ENCODE peak calls at places on chromosome 12, in ten cellular contexts. T is uterus; X is H1; A is psoas muscle; V is GM23338; M is heart left ventricle; P is transverse colon; D is ovary; E is naive thymus-derived CD4-positive, alpha-beta T cell; U is iPS DF 6.9. L is an unnamed sample.

GRCh38 chr12:57837779-57838562 is 8.6 kb downstream of the CTDSP2 start:
- DNase-seq in V (peak; percentile 79), U (no peak), P (no peak), X (no peak), D (no peak), T (peak; percentile 51), E (peak; percentile 39), M (peak; percentile 69), A (no peak), L (peak; percentile 82)

GRCh38 chr12:29153231-29153630 is 4.2 kb downstream of the FAR2 start:
- DNase-seq in A (no peak), U (no peak), P (no peak), X (no peak), D (no peak), T (no peak), V (peak; percentile 76), E (no peak), M (no peak), L (no peak)

GRCh38 chr12:105348142-105348541 is 17.7 kb downstream of the C12orf75 start:
- DNase-seq in T (no peak), E (no peak), M (no peak), X (no peak), U (no peak), P (no peak), V (no peak), D (no peak), A (no peak), L (no peak)

GRCh38 chr12:33757701-33758100 is 264.6 kb upstream of the ALG10 start:
- DNase-seq in U (no peak), D (no peak), X (no peak), T (no peak), A (no peak), P (no peak), E (no peak), M (no peak), V (no peak), L (no peak)

GRCh38 chr12:114919479-114919878 is 235.5 kb upstream of the TBX3 start:
- DNase-seq in M (no peak), D (no peak), V (no peak), X (no peak), E (no peak), T (no peak), A (no peak), U (no peak), P (no peak), L (no peak)

GRCh38 chr12:28104338-28104737 is 85.9 kb upstream of the CCDC91 start:
- DNase-seq in X (no peak), U (no peak), V (no peak), D (no peak), A (no peak), M (no peak), T (no peak), P (no peak), E (no peak), L (no peak)

GRCh38 chr12:120470150-120470817 is 736 bp upstream of the SRSF9 start:
- DNase-seq in U (no peak), M (no peak), A (no peak), V (peak; percentile 48), D (peak; percentile 18), E (no peak), T (no peak), P (no peak), X (no peak), L (no peak)

GRCh38 chr12:6450869-6451347 is 934 bp upstream of the TAPBPL start:
- DNase-seq in M (no peak), T (peak; percentile 58), A (peak; percentile 39), E (no peak), X (no peak), P (peak; percentile 47), U (no peak), D (peak; percentile 47), V (peak; percentile 49), L (no peak)

GRCh38 chr12:29707846-29708245 is 75.9 kb downstream of the TMTC1 start:
- DNase-seq in V (no peak), D (no peak), U (no peak), E (no peak), M (no peak), A (no peak), P (no peak), T (no peak), X (no peak), L (no peak)

GRCh38 chr12:130765186-130765659 is 49.1 kb upstream of the RIMBP2 start:
- DNase-seq in M (no peak), E (no peak), V (no peak), A (no peak), T (no peak), U (no peak), X (no peak), P (no peak), D (no peak), L (no peak)

DNA sequence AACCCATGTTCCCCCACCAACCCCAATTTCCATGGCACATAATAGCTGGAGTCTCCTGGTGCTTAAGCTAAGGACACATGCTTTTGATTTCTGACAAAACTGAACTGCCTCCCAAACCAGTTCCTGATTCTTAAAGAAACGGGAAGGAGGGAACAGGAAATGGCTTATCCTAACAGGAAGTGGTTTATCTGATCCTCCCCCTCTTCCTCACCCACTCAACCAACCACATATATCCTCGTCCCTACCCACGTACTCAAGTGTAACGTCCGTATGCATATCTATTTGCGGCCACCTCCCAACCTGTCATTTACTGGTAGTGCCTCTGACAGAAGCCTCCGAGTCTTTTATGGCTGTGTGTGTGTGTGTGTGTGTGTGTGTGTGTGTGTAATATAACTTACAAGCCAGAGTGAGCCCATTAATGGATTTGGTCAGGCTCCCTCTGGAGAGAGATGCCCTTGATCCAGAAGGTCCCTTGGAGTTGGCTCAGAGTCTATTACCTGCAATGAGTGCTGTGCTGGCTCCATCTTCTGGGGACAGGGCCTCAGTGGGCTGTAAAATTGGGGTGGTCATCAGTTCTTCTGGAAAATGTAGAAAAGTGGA is 7.7 kb downstream of the DAZAP2 start:
- DNase-seq in P (peak; percentile 17), D (no peak), U (no peak), E (peak; percentile 41), V (no peak), M (no peak), A (no peak), T (no peak), X (no peak), L (peak; percentile 43)
- H3K4me3 ChIP-seq in P (no peak overlapping the region), D (no peak overlapping the region), U (no peak overlapping the region), E (peak overlapping the region; percentile 16), V (no peak overlapping the region), M (no peak overlapping the region), A (no peak overlapping the region), T (no peak overlapping the region), X (no peak overlapping the region), L (no peak overlapping the region)

GRCh38 chr12:31272607-31273225 is 53.2 kb downstream of the SINHCAF start:
- DNase-seq in M (no peak), P (no peak), X (no peak), A (no peak), E (no peak), U (no peak), V (no peak), D (no peak), T (no peak), L (no peak)
- H3K27ac ChIP-seq in M (no peak overlapping the region), P (no peak overlapping the region), X (no peak overlapping the region), A (no peak overlapping the region), E (no peak overlapping the region), U (no peak overlapping the region), V (peak overlapping the region; percentile 23), D (no peak overlapping the region), T (peak overlapping the region; percentile 80), L (no peak overlapping the region)

GRCh38 chr12:117100251-117100650 is 1.0 kb upstream of the TESC start:
- DNase-seq in T (no peak), X (no peak), U (no peak), V (peak; percentile 69), P (no peak), M (no peak), D (no peak), A (no peak), E (no peak), L (no peak)
- H3K4me1 ChIP-seq in T (no peaks in the 10 kb centered on the region), X (peaks cover 5% of the 10 kb centered on the region), U (peaks cover 1% of the 10 kb centered on the region), V (no peaks in the 10 kb centered on the region), P (peaks cover 13% of the 10 kb centered on the region), M (no peaks in the 10 kb centered on the region), D (peaks cover 2% of the 10 kb centered on the region), A (peaks cover 8% of the 10 kb centered on the region), E (peaks cover 4% of the 10 kb centered on the region), L (no peaks in the 10 kb centered on the region)

DNA sequence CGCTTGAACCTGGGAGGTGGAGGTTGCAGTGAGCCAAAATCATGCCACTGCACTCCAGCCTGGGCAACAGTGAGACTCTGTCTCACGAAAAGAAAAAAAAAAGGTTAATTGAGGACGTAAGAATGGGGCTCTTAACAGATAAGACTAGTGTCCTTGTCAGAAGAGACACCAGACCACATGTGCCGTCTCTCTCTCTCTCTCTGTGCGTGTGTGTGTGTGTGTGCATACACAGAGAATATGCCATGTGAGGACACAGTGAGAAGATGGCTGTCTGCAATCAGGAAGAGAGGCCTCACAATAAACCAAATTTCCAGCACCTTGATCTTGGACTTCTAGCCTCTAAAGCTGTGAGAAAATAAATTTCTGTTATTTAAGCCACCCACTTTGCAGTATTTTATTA is 11.7 kb upstream of the ERC1 start:
- DNase-seq in X (no peak), U (no peak), D (no peak), P (no peak), E (no peak), T (no peak), M (no peak), V (no peak), A (no peak), L (no peak)
- H3K4me3 ChIP-seq in X (no peak overlapping the region), U (no peak overlapping the region), D (no peak overlapping the region), P (no peak overlapping the region), E (no peak overlapping the region), T (no peak overlapping the region), M (no peak overlapping the region), V (no peak overlapping the region), A (no peak overlapping the region), L (no peak overlapping the region)

GRCh38 chr12:47038270-47038748 is 41.1 kb upstream of the PCED1B start:
- DNase-seq in X (no peak), P (no peak), D (no peak), V (no peak), M (no peak), A (no peak), T (no peak), U (no peak), E (no peak), L (no peak)
- H3K27ac ChIP-seq in X (no peak overlapping the region), P (no peak overlapping the region), D (no peak overlapping the region), V (no peak overlapping the region), M (no peak overlapping the region), A (no peak overlapping the region), T (no peak overlapping the region), U (no peak overlapping the region), E (no peak overlapping the region), L (no peak overlapping the region)

GRCh38 chr12:48024735-48025134 is 20.5 kb upstream of the COL2A1 start:
- DNase-seq in M (no peak), X (no peak), V (no peak), A (no peak), T (no peak), D (no peak), E (no peak), P (no peak), U (no peak), L (no peak)
- H3K4me1 ChIP-seq in M (no peaks in the 10 kb centered on the region), X (peaks cover 11% of the 10 kb centered on the region), V (peaks cover 20% of the 10 kb centered on the region), A (peaks cover 23% of the 10 kb centered on the region), T (no peaks in the 10 kb centered on the region), D (peaks cover 1% of the 10 kb centered on the region), E (no peaks in the 10 kb centered on the region), P (peaks cover 21% of the 10 kb centered on the region), U (no peaks in the 10 kb centered on the region), L (no peaks in the 10 kb centered on the region)